ENCODE peak calls at places on chromosome X, in five cellular contexts. N is AG04450; W is tibial nerve; X is GM06990; U is CD4-positive, alpha-beta T cell. R is an unnamed sample.

GRCh38 chrX:15451913-15452312 is 41.2 kb downstream of the PIR start:
- DNase-seq in N (no peak), W (no peak), X (no peak), U (no peak), R (no peak)

GRCh38 chrX:150690126-150690525 is 3.1 kb upstream of the MTMR1 start:
- DNase-seq in N (peak), W (no peak), X (no peak), U (no peak), R (no peak)

GRCh38 chrX:69298466-69299140 is 133.3 kb upstream of the PJA1 start:
- DNase-seq in N (no peak), W (no peak), X (no peak), U (no peak), R (no peak)

GRCh38 chrX:9227276-9227675 is 193.3 kb upstream of the FAM9B start:
- DNase-seq in N (no peak), W (no peak), X (no peak), U (no peak), R (no peak)

GRCh38 chrX:22520128-22520828 is 247.6 kb downstream of the CBLL2 start:
- DNase-seq in N (no peak), W (no peak), X (no peak), U (no peak), R (no peak)

GRCh38 chrX:39308126-39308525 is 506.9 kb downstream of the MID1IP1 start:
- DNase-seq in N (no peak), W (no peak), X (no peak), U (no peak), R (no peak)

GRCh38 chrX:122546269-122546668 is 637.8 kb upstream of the GRIA3 start:
- DNase-seq in N (no peak), W (no peak), X (no peak), U (no peak), R (no peak)

GRCh38 chrX:4239650-4240540 is 526.4 kb upstream of the PRKX start:
- DNase-seq in N (no peak), W (no peak), X (no peak), U (no peak), R (no peak)

GRCh38 chrX:69759921-69760625 is 144.2 kb downstream of the EDA start:
- DNase-seq in N (no peak), W (no peak), X (no peak), U (no peak), R (no peak)

GRCh38 chrX:34638116-34638515 is 19.0 kb downstream of the TMEM47 start:
- DNase-seq in N (peak), W (peak), X (no peak), U (no peak), R (no peak)

GRCh38 chrX:21375795-21376069 is 1.5 kb downstream of the CNKSR2 start:
- DNase-seq in N (no peak), W (no peak), X (no peak), U (no peak), R (no peak)

GRCh38 chrX:14673236-14673635 is 143.9 kb downstream of the GLRA2 start:
- DNase-seq in N (no peak), W (no peak), X (no peak), U (no peak), R (no peak)

DNA sequence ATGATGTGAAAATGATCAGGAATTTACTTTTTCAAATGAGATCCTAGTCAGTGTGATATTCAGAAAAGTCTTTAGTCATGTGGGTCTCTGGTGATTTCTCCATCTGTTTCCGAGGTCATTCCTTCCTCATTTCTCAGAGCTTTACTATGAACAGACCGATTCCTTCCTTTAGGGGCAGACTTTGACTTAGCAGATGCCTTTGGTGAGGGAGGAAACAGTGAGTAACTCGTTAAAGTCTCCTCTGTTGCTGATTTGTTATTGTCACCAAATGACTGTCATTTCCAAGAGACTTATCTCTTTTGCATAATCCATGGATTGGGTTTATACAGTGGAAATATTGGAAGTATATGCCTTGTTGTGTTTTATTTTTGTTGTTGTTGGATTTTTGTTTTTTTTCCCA is 76.2 kb upstream of the CD99 start:
- DNase-seq in N (peak), W (peak), X (no peak), U (no peak), R (no peak)
- TF ChIP-seq CTCF in N (peak), W (peak), X (no peak), U (no peak), R (no peak)

GRCh38 chrX:131746491-131746968 is 202.7 kb downstream of the OR13H1 start:
- DNase-seq in N (no peak), W (no peak), X (peak), U (peak), R (no peak)

GRCh38 chrX:131745942-131746489 is 202.1 kb downstream of the OR13H1 start:
- DNase-seq in N (no peak), W (no peak), X (peak), U (no peak), R (no peak)

GRCh38 chrX:131739823-131740222 is 195.9 kb downstream of the OR13H1 start:
- DNase-seq in N (no peak), W (no peak), X (no peak), U (no peak), R (no peak)

GRCh38 chrX:131741103-131741581 is 197.3 kb downstream of the OR13H1 start:
- DNase-seq in N (no peak), W (no peak), X (peak), U (peak), R (peak)
- TF ChIP-seq CTCF in N (no peak), W (no peak), X (peak), U (no peak), R (no peak)

GRCh38 chrX:107729558-107730297 is 45.9 kb downstream of the TSC22D3 start:
- DNase-seq in N (no peak), W (no peak), X (no peak), U (no peak), R (no peak)
- TF ChIP-seq CTCF in N (no peak), W (no peak), X (no peak), U (no peak), R (no peak)

DNA sequence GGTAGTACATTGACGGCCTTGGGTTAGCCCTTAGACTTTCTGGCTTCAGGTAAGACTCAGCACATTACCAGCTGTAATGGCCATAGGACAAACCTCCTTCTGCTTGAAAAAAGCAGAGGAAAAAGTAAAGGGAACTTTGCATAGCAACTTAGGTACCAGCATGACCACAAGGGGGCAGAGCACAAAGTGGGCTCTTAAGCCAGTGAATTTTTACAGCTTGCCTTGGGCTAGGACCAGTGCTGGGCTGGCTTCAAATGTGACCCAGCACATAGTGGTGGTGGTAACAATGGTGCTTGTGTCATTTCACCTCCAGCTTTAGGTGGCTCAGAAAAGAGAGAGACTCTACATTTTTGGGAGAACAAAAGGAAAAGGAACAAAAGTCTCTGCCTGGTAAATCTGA is 66.1 kb downstream of the KLHL4 start:
- DNase-seq in N (no peak), W (no peak), X (no peak), U (no peak), R (no peak)
- TF ChIP-seq CTCF in N (peak), W (no peak), X (peak), U (no peak), R (no peak)

DNA sequence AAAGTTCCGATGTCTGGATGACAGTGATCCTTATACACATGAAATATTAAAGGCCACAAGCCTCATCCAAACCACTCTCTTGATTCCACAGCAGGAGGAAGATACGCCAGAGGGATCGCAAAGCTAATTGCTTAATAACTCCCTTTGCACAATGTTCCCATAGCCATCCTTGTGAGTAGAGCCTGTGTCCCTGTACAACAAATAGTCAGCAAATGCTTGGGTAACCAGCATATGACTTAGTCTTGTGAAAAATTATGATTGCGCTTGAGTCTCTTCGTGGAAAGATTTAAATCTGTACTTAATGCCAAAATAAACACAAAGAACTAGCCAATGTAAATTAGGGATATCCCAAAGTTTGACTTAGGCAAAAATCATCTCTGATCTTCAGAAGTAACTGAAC is 31.5 kb downstream of the SLC9A7 start:
- DNase-seq in N (no peak), W (no peak), X (no peak), U (no peak), R (no peak)
- TF ChIP-seq CTCF in N (no peak), W (no peak), X (no peak), U (no peak), R (no peak)

DNA sequence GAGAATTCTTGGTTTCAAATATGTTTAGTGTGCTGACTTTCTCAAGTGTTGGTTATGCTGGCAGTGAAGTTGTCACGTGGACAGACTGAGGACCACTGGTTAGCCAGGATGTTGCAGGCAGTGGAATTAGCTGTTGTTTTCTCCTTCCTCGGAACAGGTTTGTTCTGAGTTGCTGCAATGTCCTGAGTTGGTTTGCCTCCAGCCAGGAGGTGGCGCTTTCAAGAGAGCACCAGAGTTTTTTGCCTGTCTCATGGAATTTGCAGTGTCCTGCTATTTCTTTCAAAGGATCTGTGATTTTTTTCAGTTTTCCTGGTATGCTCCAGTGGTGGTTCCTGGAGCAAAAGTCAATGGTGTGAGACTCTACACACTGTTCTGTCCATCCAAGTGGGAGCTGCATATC is 158.1 kb upstream of the CXorf66 start:
- DNase-seq in N (no peak), W (no peak), X (no peak), U (no peak), R (no peak)
- TF ChIP-seq CTCF in N (no peak), W (no peak), X (peak), U (no peak), R (no peak)

DNA sequence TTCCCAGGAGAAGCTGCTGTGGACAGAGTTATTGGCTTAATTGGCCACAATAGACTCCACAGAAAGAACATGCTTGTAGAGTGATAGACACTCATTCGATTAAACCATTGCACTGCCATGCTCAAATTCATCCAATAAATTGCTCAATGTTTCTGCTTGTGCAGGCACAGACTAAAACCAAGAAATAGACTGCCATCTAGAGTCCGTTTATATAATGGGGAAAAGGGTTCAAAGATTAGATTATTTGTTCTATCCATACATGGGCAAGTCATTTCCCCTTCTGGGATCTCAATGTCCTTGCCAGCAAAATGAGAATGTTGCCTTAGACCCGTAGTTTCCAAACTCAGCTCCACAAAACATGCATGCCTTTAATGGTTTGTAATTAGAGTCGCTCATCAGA is 8.7 kb downstream of the SMIM10 start:
- DNase-seq in N (no peak), W (no peak), X (no peak), U (no peak), R (no peak)
- TF ChIP-seq CTCF in N (peak), W (peak), X (peak), U (no peak), R (peak)

GRCh38 chrX:46913710-46914109 is 1.5 kb downstream of the JADE3 start:
- DNase-seq in N (no peak), W (peak), X (no peak), U (no peak), R (no peak)
- TF ChIP-seq CTCF in N (no peak), W (no peak), X (no peak), U (no peak), R (no peak)

DNA sequence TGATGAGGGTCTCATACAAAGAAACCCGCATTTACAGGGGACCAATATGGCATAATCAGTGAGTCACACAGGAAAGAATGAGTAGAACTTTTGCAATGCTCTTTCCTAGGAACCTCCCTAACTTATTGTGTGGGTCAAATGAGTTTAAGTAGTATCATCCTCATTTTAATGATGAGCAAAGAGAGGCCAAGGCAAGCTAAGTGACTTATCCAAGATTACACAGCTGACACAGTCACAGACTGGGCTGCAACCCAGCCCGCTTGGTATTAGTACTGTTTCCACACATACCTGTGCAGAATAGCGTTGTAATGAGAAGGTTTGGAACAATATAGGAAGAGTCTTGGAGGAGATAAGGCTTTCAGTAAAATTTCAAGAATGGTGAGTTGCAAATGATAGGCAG is 91.0 kb upstream of the PPP1R2C start:
- DNase-seq in N (no peak), W (no peak), X (peak), U (no peak), R (no peak)
- TF ChIP-seq CTCF in N (no peak), W (no peak), X (no peak), U (no peak), R (no peak)